ENCODE peak calls at places on chromosome 14, in nine cellular contexts. U, F, H, D, N, X, A, W and M are unnamed samples. For H3K4me1, the result is how much of the 10 kb centered on the place peaks cover.

GRCh38 chr14:105491366-105492006 is 440 bp downstream of the TEDC1 start:
- DNase-seq in X (peak), F (peak), A (peak), N (peak), U (peak), H (peak), W (peak), D (peak), M (peak)

GRCh38 chr14:94938016-94938415 is 168.1 kb upstream of the GSC start:
- DNase-seq in W (no peak), X (no peak), N (no peak), D (no peak), H (no peak), A (no peak), F (no peak), U (no peak), M (no peak)

GRCh38 chr14:24690492-24690891 is 56.5 kb upstream of the GZMB start:
- DNase-seq in F (no peak), D (no peak), W (no peak), U (no peak), X (no peak), N (no peak), A (no peak), H (no peak), M (no peak)

GRCh38 chr14:67573268-67574010 is 26.6 kb downstream of the PIGH start:
- DNase-seq in N (no peak), W (no peak), A (no peak), U (peak), H (no peak), F (no peak), D (no peak), X (no peak), M (no peak)

GRCh38 chr14:52835122-52835903 is 43.9 kb upstream of the GNPNAT1 start:
- DNase-seq in U (no peak), D (no peak), A (no peak), N (no peak), X (peak), H (peak), F (peak), W (peak), M (no peak)

GRCh38 chr14:34781242-34781641 is 66.8 kb upstream of the CFL2 start:
- DNase-seq in N (no peak), A (no peak), H (peak), D (no peak), F (no peak), U (no peak), W (no peak), X (no peak), M (no peak)

GRCh38 chr14:65788876-65789859 is 376.6 kb downstream of the FUT8 start:
- DNase-seq in W (no peak), H (no peak), X (no peak), U (no peak), F (no peak), D (no peak), A (no peak), N (no peak), M (no peak)

GRCh38 chr14:70706177-70706576 is 64.5 kb downstream of the TTC9 start:
- DNase-seq in X (no peak), W (no peak), D (no peak), F (no peak), N (no peak), U (no peak), H (no peak), A (no peak), M (no peak)

GRCh38 chr14:83940253-83940652 is 1589.7 kb upstream of the FLRT2 start:
- DNase-seq in H (no peak), D (no peak), A (no peak), N (no peak), F (no peak), X (peak), U (no peak), W (no peak), M (no peak)

GRCh38 chr14:50887476-50887875 is 15.6 kb downstream of the ABHD12B start:
- DNase-seq in U (no peak), A (no peak), N (no peak), F (no peak), W (no peak), H (no peak), D (no peak), X (no peak), M (no peak)

GRCh38 chr14:100537701-100538565 is 49.3 kb downstream of the BEGAIN start:
- DNase-seq in W (no peak), N (no peak), H (peak), D (no peak), F (no peak), U (peak), X (no peak), A (peak), M (peak)

GRCh38 chr14:78985668-78986073 is 815.5 kb downstream of the NRXN3 start:
- DNase-seq in U (no peak), W (no peak), N (no peak), F (no peak), X (no peak), D (no peak), H (no peak), A (no peak), M (no peak)

GRCh38 chr14:32627545-32628298 is 298.6 kb downstream of the AKAP6 start:
- DNase-seq in F (no peak), N (no peak), D (no peak), H (no peak), A (no peak), U (no peak), W (no peak), X (peak), M (no peak)

GRCh38 chr14:76320486-76320885 is 55.5 kb upstream of the ESRRB start:
- DNase-seq in A (no peak), D (no peak), N (no peak), F (no peak), X (no peak), W (no peak), U (no peak), H (no peak), M (no peak)

GRCh38 chr14:74018029-74018703 is 922 bp downstream of the ENTPD5 start:
- DNase-seq in D (no peak), H (peak), X (no peak), W (no peak), N (no peak), U (no peak), F (peak), A (no peak), M (no peak)

GRCh38 chr14:89352976-89353817 is 63.8 kb downstream of the FOXN3 start:
- DNase-seq in N (no peak), A (no peak), F (no peak), X (no peak), U (no peak), H (no peak), W (no peak), D (no peak), M (no peak)

GRCh38 chr14:42671636-42672035 is 1065.0 kb downstream of the LRFN5 start:
- DNase-seq in W (no peak), X (no peak), N (no peak), A (no peak), D (no peak), U (no peak), F (no peak), H (no peak), M (no peak)

GRCh38 chr14:61179061-61179675 is 102.0 kb downstream of the TMEM30B start:
- DNase-seq in X (no peak), N (no peak), U (no peak), A (no peak), F (peak), H (peak), W (no peak), D (no peak), M (no peak)

GRCh38 chr14:104315169-104315568 is 176.8 kb downstream of the KIF26A start:
- DNase-seq in A (no peak), H (peak), U (no peak), F (no peak), N (peak), W (no peak), D (no peak), X (no peak), M (no peak)

GRCh38 chr14:104316723-104317499 is 178.5 kb downstream of the KIF26A start:
- DNase-seq in H (peak), U (peak), W (no peak), X (no peak), D (no peak), A (no peak), F (no peak), N (peak), M (no peak)

GRCh38 chr14:104315625-104316024 is 177.2 kb downstream of the KIF26A start:
- DNase-seq in A (no peak), D (no peak), X (no peak), H (peak), U (no peak), W (no peak), F (no peak), N (peak), M (no peak)

GRCh38 chr14:104317500-104317805 is 179.1 kb downstream of the KIF26A start:
- DNase-seq in W (no peak), N (peak), D (no peak), F (no peak), A (no peak), U (peak), X (no peak), H (no peak), M (no peak)

DNA sequence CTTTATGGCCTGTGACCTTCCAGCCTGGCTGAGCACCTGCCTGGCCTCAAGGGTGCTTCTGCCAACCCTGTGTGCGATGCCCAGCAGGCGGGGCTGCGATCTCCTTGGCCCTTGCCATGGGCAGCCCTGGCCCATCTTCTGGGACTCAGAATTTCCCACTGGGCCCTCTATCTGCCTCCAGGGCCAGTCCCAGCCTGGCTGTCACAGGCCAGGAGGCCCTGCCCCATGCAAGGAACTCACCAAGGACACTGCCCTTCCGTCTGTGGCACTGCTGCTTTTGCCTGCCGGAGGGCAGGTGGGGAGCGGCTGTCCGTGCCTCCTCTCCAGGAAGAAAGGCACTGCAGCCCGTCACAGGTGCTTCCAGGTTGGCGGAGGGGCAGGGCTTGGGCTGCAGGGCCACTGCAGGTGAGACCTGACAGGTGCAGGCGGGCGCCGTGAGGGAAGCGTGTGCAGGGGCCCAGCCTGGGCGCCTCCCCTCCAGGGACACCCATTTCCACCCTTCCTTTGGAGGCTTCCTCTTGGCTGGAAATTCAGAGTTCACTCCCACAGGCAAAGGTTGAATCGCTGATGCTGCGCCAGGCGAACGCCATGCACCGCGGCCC is 177.8 kb downstream of the KIF26A start:
- DNase-seq in N (peak), W (no peak), X (no peak), F (no peak), U (peak), A (no peak), H (peak), D (no peak), M (no peak)
- TF ChIP-seq CTCF in N (no peak), W (no peak), X (no peak), F (no peak), U (no peak), A (no peak), H (no peak), D (no peak), M (no peak)

GRCh38 chr14:102873131-102873530 is 49.3 kb upstream of the AMN start:
- DNase-seq in U (no peak), A (no peak), F (no peak), H (no peak), X (peak), N (no peak), D (no peak), W (no peak), M (no peak)
- H3K4me1 ChIP-seq in U (under half), A (under half), F (under half), H (under half), X (under half), N (under half), D (under half), W (under half), M (under half)

GRCh38 chr14:68836093-68836492 is 43.2 kb upstream of the ZFP36L1 start:
- DNase-seq in D (no peak), W (no peak), H (no peak), U (no peak), N (no peak), A (no peak), X (no peak), F (no peak), M (no peak)
- TF ChIP-seq CTCF in D (no peak), W (no peak), H (no peak), U (no peak), N (no peak), A (no peak), X (no peak), F (no peak), M (no peak)

GRCh38 chr14:99210333-99210732 is 61.7 kb downstream of the BCL11B start:
- DNase-seq in X (no peak), N (no peak), F (no peak), H (no peak), U (no peak), A (no peak), W (no peak), D (no peak), M (no peak)

GRCh38 chr14:99206053-99206452 is 65.9 kb downstream of the BCL11B start:
- DNase-seq in F (no peak), U (no peak), D (no peak), W (no peak), X (no peak), H (no peak), A (no peak), N (no peak), M (no peak)

GRCh38 chr14:99209409-99209808 is 62.6 kb downstream of the BCL11B start:
- DNase-seq in F (no peak), D (no peak), A (no peak), U (no peak), X (no peak), W (no peak), H (no peak), N (no peak), M (no peak)

GRCh38 chr14:99205086-99205688 is 66.8 kb downstream of the BCL11B start:
- DNase-seq in W (no peak), U (no peak), X (no peak), A (no peak), D (no peak), N (no peak), H (no peak), F (no peak), M (no peak)

GRCh38 chr14:99207456-99207855 is 64.5 kb downstream of the BCL11B start:
- DNase-seq in F (no peak), W (no peak), H (no peak), U (no peak), X (no peak), A (no peak), D (no peak), N (no peak), M (no peak)
- H3K4me1 ChIP-seq in F (under half), W (under half), H (under half), U (under half), X (under half), A (under half), D (half or more), N (under half), M (under half)

DNA sequence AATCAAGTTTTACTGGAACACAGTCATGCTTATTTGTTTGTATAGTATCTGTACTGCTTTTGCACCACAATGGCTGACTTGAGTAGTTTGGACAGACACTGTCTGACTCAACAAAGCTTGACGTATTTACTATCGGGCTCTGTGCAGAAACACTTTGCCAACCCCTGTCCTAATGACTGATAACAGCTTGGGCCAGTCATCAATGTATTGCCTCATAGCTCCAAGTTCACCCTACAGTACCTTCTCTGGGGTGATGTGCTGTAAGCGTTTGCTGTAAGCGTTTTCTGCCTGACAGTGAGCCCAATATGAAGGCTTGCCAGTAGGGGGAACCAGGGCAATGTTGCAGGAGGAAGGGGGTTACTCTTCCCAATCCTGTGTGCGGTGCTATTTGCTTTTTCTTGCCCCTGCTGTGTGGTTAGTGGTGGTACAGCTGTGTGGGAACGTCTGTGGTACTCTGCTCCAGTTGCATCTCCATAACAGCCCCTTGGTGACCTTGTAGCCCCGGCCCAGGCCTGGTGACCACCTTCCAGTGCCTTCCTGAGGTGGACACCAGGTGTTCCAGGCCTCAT is 5.4 kb upstream of the CCDC177 start:
- DNase-seq in F (peak), N (peak), W (no peak), X (peak), A (peak), H (peak), U (no peak), D (no peak), M (no peak)
- TF ChIP-seq CTCF in F (peak), N (no peak), W (no peak), X (peak), A (no peak), H (peak), U (peak), D (no peak), M (no peak)